ENCODE peak calls at places on chromosomes 16 and 17, in nine cellular contexts. S is stomach, X is transverse colon, B is GM23338, U is HL-60, L is prostate gland, I is K562, G is sigmoid colon, P is esophagus muscularis mucosa. V is an unnamed sample.
A peak's percentile ranks its signal among the peaks of the same experiment; 100 is the strongest.

GRCh38 chr17:81071761-81072741 is 37.1 kb downstream of the BAIAP2 start:
- DNase-seq in X (no peak), U (no peak), B (no peak), G (no peak), I (no peak), P (no peak), L (no peak), S (peak; percentile 73), V (no peak)

GRCh38 chr16:46857261-46857962 is 26.4 kb upstream of the C16orf87 start:
- DNase-seq in B (peak; percentile 59), L (peak; percentile 30), P (no peak), U (no peak), G (no peak), X (no peak), I (peak; percentile 23), S (no peak), V (no peak)

GRCh38 chr16:11079657-11080187 is 135.4 kb downstream of the CLEC16A start:
- DNase-seq in G (peak; percentile 68), I (no peak), U (no peak), B (no peak), S (no peak), L (no peak), P (no peak), X (no peak), V (no peak)

GRCh38 chr17:13031718-13032350 is 14.0 kb upstream of the ELAC2 start:
- DNase-seq in B (peak; percentile 79), P (no peak), U (peak; percentile 30), S (peak; percentile 53), G (peak; percentile 71), L (no peak), I (peak; percentile 60), X (peak; percentile 36), V (peak; percentile 72)

GRCh38 chr17:76524598-76525512 is 12.7 kb downstream of the CYGB start:
- DNase-seq in X (peak; percentile 43), B (no peak), S (peak; percentile 84), L (no peak), G (no peak), U (no peak), P (no peak), I (no peak), V (no peak)

GRCh38 chr16:56362057-56362655 is 63.2 kb downstream of the AMFR start:
- DNase-seq in L (no peak), G (peak; percentile 55), B (no peak), X (no peak), S (peak; percentile 11), P (no peak), U (no peak), I (no peak), V (no peak)

GRCh38 chr17:78341559-78342437 is 18.1 kb downstream of the SOCS3 start:
- DNase-seq in P (no peak), I (peak; percentile 57), B (peak; percentile 88), U (peak; percentile 51), L (peak; percentile 47), X (peak; percentile 80), S (peak; percentile 79), G (peak; percentile 89), V (peak; percentile 75)

GRCh38 chr16:81693047-81693446 is 86.0 kb upstream of the PLCG2 start:
- DNase-seq in G (peak; percentile 81), U (no peak), X (no peak), S (no peak), L (no peak), I (no peak), P (no peak), B (no peak), V (no peak)

GRCh38 chr17:81734405-81735055 is 22.4 kb downstream of the SLC25A10 start:
- DNase-seq in L (no peak), P (no peak), X (peak; percentile 88), S (peak; percentile 73), I (no peak), B (no peak), G (peak; percentile 65), U (no peak), V (no peak)

GRCh38 chr16:15996432-15997109 is 47.2 kb downstream of the ABCC1 start:
- DNase-seq in U (no peak), P (no peak), L (no peak), X (no peak), S (peak; percentile 34), B (no peak), I (peak; percentile 40), G (peak; percentile 78), V (no peak)

GRCh38 chr17:61862105-61862574 is 1.2 kb downstream of the BRIP1 start:
- DNase-seq in U (no peak), S (no peak), B (no peak), G (no peak), X (no peak), L (no peak), I (no peak), P (no peak), V (no peak)

GRCh38 chr17:59723607-59724006 is 16.2 kb downstream of the VMP1 start:
- DNase-seq in P (no peak), S (no peak), G (no peak), U (no peak), B (no peak), X (no peak), L (no peak), I (no peak), V (no peak)

GRCh38 chr17:42132941-42133340 is 10.3 kb downstream of the HSPB9 start:
- DNase-seq in U (no peak), S (peak; percentile 81), L (peak; percentile 62), P (no peak), X (peak; percentile 77), B (no peak), I (no peak), G (no peak), V (no peak)
- TF ChIP-seq POLR2AphosphoS5 in U (no peak), S (no peak), L (peak; percentile 68), P (no peak), X (no peak), B (no peak), I (no peak), G (no peak), V (no peak)

DNA sequence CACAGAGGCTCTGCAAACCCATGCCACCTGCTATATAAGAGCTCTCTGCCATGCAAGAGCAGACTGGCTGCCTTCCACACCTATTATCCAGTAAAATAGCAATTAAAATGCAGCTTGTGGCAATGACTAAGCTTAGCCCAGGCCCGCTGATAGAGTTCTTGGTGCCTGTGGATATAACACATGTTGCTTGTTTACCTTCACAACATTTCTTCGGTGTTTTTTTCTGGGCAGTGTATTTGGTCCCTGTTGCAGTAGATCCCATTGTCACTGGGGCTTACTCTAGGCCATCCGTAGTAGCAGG is 63.5 kb downstream of the SPECC1 start:
- DNase-seq in I (no peak), P (no peak), S (no peak), X (no peak), B (no peak), U (no peak), G (no peak), L (no peak), V (no peak)
- H3K27ac ChIP-seq in I (no peak overlapping the region), P (no peak overlapping the region), S (no peak overlapping the region), X (no peak overlapping the region), B (no peak overlapping the region), U (peak overlapping the region; percentile 69), G (no peak overlapping the region), L (no peak overlapping the region), V (no peak overlapping the region)

DNA sequence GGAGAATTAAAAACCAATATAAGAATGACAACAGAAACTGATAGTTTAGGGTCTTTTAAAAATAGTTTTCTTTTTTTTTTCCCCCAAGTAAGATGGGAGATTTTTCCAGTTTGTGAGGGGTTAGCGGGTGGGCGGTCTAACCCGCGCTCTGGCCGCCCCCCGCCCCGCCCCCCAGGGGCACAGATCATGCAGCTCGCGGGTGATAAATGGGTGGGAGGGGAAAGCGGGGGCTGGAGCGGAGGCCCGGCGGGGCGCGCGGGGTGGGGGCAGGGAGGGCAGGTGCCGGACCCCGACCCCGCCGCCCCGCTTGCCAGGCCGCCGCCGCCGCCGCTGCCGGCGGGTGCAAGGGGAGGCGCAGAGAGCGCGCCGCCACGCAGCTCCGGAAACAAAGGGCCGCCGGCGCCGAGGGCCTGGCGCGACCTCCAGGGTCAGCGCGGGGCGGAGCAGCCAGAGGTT is 60.1 kb upstream of the GSE1 start:
- DNase-seq in L (no peak), X (no peak), I (no peak), U (no peak), P (no peak), S (no peak), G (no peak), B (peak; percentile 86), V (no peak)
- TF ChIP-seq POLR2AphosphoS5 in L (no peak), X (no peak), I (peak; percentile 43), U (no peak), P (no peak), S (no peak), G (no peak), B (no peak), V (no peak)

DNA sequence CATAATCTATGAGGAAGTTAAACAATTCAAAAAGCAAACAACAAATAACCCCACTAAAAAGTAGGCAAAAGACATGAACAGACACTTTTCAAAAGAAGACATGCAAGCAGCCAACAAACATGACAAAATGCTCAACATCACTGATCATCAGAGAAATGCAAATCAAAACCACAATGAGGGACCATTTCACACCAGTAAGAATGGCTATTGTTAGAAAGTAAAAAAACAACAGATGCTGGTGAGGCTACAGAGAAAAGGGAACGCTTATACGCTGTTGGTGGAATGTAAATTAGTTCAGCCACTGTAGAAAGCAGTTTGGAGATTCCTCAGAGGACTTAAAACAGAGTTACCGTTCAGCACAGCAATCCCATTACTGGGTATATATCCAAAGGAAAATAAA is 24.4 kb downstream of the TNFRSF13B start:
- DNase-seq in G (no peak), U (no peak), I (no peak), X (no peak), L (no peak), B (no peak), P (no peak), S (no peak), V (no peak)
- H3K27ac ChIP-seq in G (no peak overlapping the region), U (no peak overlapping the region), I (no peak overlapping the region), X (no peak overlapping the region), L (no peak overlapping the region), B (no peak overlapping the region), P (no peak overlapping the region), S (no peak overlapping the region), V (no peak overlapping the region)

GRCh38 chr17:66275651-66276050 is 26.8 kb upstream of the PRKCA start:
- DNase-seq in S (peak; percentile 42), U (no peak), B (no peak), X (no peak), I (peak; percentile 50), P (no peak), L (peak; percentile 67), G (no peak), V (no peak)
- TF ChIP-seq POLR2AphosphoS5 in S (no peak), U (no peak), B (no peak), X (no peak), I (no peak), P (no peak), L (peak; percentile 79), G (no peak), V (no peak)

DNA sequence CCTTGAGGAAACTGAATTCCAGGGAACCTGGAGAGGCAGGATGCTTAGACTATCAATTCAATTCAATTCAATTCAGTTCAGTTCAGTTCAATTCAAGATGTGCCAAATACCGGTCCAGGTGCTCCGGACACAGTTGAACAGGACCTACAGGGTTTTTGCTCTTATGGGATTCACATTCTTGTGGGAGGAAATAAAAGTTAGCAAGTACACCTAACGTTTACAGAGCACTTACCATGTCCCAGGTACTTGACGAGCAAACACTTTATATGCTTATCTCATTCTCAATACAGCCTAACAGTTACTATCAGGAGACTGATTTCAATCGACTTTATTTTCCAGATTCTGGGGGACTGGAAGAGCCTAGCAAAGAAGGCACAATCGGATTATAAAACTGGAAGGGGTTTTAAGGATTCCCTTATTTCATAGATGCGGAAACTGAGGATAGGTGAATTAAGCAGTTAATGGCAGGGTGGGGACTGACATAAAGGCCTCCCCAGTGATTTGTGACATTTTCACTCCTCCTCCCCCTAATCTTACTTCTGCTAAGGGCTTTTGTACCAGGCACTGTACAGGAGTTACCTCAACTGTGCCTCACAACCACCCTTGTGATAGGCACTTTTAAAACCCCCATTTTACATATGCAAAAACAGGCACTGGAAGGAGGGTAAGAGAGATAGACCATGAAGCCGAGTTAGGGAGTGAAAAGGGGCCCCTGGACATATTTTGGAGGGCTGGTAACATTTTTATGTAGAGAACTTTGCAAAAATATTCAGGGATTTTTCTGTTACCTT is 666 bp upstream of the GDE1 start:
- DNase-seq in X (no peak), L (no peak), G (no peak), I (no peak), U (no peak), B (peak; percentile 3), P (no peak), S (no peak), V (no peak)
- H3K27ac ChIP-seq in X (peak overlapping the region; percentile 99), L (peak overlapping the region; percentile 90), G (peak overlapping the region; percentile 97), I (no peak overlapping the region), U (no peak overlapping the region), B (peak overlapping the region; percentile 34), P (peak overlapping the region; percentile 93), S (peak overlapping the region; percentile 94), V (peak overlapping the region; percentile 96)